ENCODE peak calls at places on chromosome 2, in four cellular contexts. N is psoas muscle; B is effector memory CD4-positive, alpha-beta T cell; A is CD4-positive, CD25-positive, alpha-beta regulatory T cell. I is an unnamed sample. For H3K36me3, the result is how much of the 10 kb centered on the place peaks cover.

GRCh38 chr2:188974184-188974583 is at the start of gene COL3A1:
- DNase-seq in N (peak), B (no peak), A (no peak), I (no peak)

GRCh38 chr2:163213699-163214098 is 375.1 kb upstream of the KCNH7 start:
- DNase-seq in N (no peak), B (no peak), A (no peak), I (no peak)

GRCh38 chr2:219386532-219387280 is 1.0 kb downstream of the DNPEP start:
- DNase-seq in N (no peak), B (no peak), A (no peak), I (peak)

GRCh38 chr2:240885980-240886565 is 9.9 kb downstream of the MAB21L4 start:
- DNase-seq in N (peak), B (no peak), A (no peak), I (no peak)

GRCh38 chr2:173831312-173832229 is 133.6 kb downstream of the SP3 start:
- DNase-seq in N (peak), B (no peak), A (no peak), I (no peak)

GRCh38 chr2:226977775-226978190 is 141.9 kb downstream of the RHBDD1 start:
- DNase-seq in N (no peak), B (no peak), A (no peak), I (no peak)

GRCh38 chr2:96505231-96505889 is at the start of gene NEURL3:
- DNase-seq in N (peak), B (no peak), A (no peak), I (no peak)

GRCh38 chr2:175926272-175926671 is 75.8 kb downstream of the LNPK start:
- DNase-seq in N (no peak), B (no peak), A (no peak), I (no peak)

GRCh38 chr2:75622500-75622899 is 24.1 kb upstream of the MRPL19 start:
- DNase-seq in N (no peak), B (no peak), A (no peak), I (no peak)

GRCh38 chr2:226048625-226049024 is 649.1 kb downstream of the NYAP2 start:
- DNase-seq in N (no peak), B (no peak), A (no peak), I (no peak)

GRCh38 chr2:54483426-54483825 is 27.3 kb downstream of the SPTBN1 start:
- DNase-seq in N (no peak), B (no peak), A (no peak), I (no peak)

DNA sequence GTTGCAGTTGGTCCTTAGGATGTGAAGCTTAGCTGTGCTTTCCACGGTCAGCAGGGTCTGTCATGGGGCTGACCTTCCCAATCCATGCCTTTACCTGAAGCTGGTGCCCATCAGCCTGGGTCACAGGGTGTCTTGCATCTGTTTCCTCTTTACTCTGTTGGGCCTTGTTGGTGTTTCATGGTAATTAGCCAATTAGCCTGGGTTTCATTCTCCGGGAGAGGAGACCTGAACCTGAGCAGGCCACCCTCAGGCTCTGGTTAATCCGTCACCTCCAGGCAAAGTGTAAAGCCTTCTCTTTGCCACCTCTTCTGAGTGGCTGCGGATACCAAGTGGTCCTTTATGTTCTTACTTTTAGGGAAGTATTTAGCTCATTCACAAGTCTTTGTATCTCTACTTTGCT is 140.1 kb downstream of the GBX2 start:
- DNase-seq in N (no peak), B (no peak), A (no peak), I (no peak)
- H3K36me3 ChIP-seq in N (under half), B (under half), A (under half), I (under half)

GRCh38 chr2:156538083-156538504 is 101.9 kb downstream of the GPD2 start:
- DNase-seq in N (no peak), B (no peak), A (no peak), I (no peak)
- H3K27ac ChIP-seq in N (no peak), B (no peak), A (no peak), I (no peak)

DNA sequence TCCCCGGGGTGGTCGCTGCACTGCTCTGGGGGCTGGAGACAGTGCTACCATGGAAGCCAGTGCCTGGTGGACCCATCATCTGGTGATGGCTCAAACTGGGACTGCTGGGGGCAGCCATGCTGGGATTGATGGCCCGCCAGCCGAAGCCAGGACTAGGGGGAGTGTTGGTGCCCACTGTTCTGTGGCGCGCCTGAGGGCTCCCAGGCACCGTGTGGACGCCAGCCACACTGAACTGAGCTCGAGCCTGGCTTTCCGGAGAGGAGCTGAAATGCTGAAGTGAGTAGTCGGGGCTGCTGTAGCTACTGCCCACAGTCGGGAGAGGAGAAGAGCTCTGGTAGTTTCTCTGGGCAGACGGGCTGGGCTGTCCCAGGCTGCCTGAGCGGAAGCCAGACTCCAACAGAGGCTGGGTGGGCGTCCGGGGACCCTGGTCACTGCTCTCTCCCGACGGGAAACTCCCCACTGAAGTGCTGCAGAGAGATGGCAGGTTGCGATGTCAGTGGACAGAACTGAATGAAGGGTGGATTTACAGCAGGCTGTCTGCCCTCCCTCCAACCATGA is 184.4 kb downstream of the TNS1 start:
- DNase-seq in N (peak), B (no peak), A (no peak), I (no peak)
- H3K36me3 ChIP-seq in N (half or more), B (under half), A (under half), I (under half)

GRCh38 chr2:62478093-62478580 is 27.9 kb downstream of the TMEM17 start:
- DNase-seq in N (no peak), B (no peak), A (no peak), I (no peak)

GRCh38 chr2:62477573-62477972 is 28.4 kb downstream of the TMEM17 start:
- DNase-seq in N (no peak), B (no peak), A (no peak), I (no peak)

GRCh38 chr2:62474173-62474572 is 31.8 kb downstream of the TMEM17 start:
- DNase-seq in N (no peak), B (no peak), A (no peak), I (no peak)

GRCh38 chr2:62473428-62473827 is 32.6 kb downstream of the TMEM17 start:
- DNase-seq in N (no peak), B (no peak), A (no peak), I (no peak)

DNA sequence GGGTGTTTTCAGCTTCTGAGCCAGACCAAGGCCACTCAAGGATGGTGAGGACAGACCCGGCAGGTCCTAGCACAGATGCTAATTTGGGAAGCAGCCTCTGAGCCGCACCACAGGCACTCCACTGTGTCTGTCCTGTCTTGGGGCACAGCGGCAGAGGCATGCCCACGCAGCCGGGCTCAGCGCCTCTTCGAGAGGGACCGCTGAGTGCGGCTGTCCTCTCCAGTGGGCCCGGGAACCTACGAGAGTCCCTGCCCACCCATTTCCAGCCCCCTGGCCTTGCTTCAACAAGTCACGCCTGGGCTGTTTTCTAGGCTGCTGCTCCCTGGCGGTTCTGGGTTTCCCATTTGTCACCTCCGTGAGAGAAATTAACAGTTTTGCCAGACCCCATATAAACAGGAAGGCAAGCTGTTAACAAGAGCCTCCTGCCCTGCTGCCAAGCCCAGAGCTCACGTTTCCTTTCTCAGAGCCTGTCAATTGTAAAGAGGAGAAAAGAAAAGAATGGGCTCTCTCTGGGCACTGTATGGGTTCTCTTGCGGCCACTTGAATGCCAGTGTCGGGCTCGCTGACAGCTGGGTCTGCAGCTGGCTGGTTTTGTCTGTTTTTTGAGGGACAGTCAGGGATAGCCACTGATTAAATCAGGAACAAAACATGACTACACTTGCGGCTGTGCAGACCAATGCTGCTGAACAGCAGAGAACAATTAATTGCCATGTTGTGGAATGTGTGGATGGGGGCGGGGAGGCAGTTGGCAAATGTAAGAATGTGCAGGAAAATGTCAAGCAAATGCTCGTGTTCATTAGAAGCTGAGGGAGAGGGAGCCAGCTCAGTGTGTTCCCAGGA is 30.6 kb downstream of the TMEM17 start:
- DNase-seq in N (peak), B (no peak), A (no peak), I (peak)
- H3K27ac ChIP-seq in N (peak), B (no peak), A (no peak), I (no peak)

DNA sequence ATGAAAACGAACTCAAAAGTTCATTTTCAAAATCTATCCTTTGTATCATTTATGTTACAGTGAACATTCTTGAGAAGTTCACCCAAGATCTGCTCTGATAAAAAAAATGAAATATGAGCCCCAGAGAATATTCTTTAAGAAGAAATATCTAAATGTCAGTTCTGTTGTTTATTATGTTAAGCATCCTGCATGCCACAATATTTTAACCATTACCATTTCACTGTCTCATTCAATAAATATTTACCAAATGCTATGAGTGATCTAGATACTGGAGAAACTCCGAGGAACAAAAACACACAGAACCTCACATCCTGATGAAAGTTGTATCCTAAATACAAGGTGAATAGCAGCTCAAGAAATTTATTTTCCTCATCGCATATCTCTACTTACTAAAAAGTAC is 170.2 kb downstream of the ZNF385B start:
- DNase-seq in N (no peak), B (no peak), A (no peak), I (no peak)
- H3K36me3 ChIP-seq in N (under half), B (under half), A (under half), I (under half)

GRCh38 chr2:216017365-216017764 is 4.0 kb upstream of the MREG start:
- DNase-seq in N (no peak), B (no peak), A (no peak), I (no peak)
- H3K27ac ChIP-seq in N (no peak), B (no peak), A (no peak), I (no peak)

I was measured in CD8-positive, alpha-beta memory T cell.